ENCODE peak calls at places on chromosomes 13 and 19, in nine cellular contexts. O, K, X, Y, E, P, J, W and U are unnamed samples.

GRCh38 chr13:25980255-25980654 is 71.6 kb downstream of the SHISA2 start:
- DNase-seq in Y (peak; percentile 64), X (no peak), P (no peak), K (no peak), O (peak; percentile 50), J (no peak), W (no peak), E (no peak), U (no peak)

GRCh38 chr13:110617326-110618072 is 2.2 kb downstream of the NAXD start:
- DNase-seq in P (peak; percentile 91), X (no peak), K (no peak), W (peak; percentile 84), J (no peak), O (no peak), E (no peak), Y (peak; percentile 68), U (no peak)

GRCh38 chr13:49279112-49279511 is 31.4 kb downstream of the CDADC1 start:
- DNase-seq in Y (no peak), O (no peak), X (no peak), P (no peak), W (no peak), J (no peak), K (no peak), E (no peak), U (no peak)

GRCh38 chr13:102870677-102871415 is 25.0 kb downstream of the ERCC5 start:
- DNase-seq in X (peak; percentile 41), O (peak; percentile 82), Y (peak; percentile 69), E (peak; percentile 68), J (peak; percentile 36), W (peak; percentile 73), P (peak; percentile 71), K (peak; percentile 46), U (no peak)

GRCh38 chr13:67443901-67444300 is 213.8 kb upstream of the PCDH9 start:
- DNase-seq in W (no peak), Y (no peak), K (no peak), P (no peak), O (no peak), X (no peak), J (no peak), E (no peak), U (no peak)

GRCh38 chr19:48556163-48556562 is 4.2 kb downstream of the SULT2B1 start:
- DNase-seq in K (peak; percentile 15), E (no peak), Y (peak; percentile 87), X (no peak), J (peak; percentile 91), P (peak; percentile 71), O (no peak), W (peak; percentile 47), U (no peak)

GRCh38 chr13:89380101-89380500 is 1708.9 kb downstream of the SLITRK5 start:
- DNase-seq in W (no peak), K (no peak), P (no peak), X (no peak), J (no peak), E (no peak), O (no peak), Y (peak; percentile 94), U (no peak)

GRCh38 chr13:51380269-51380668 is 40.8 kb downstream of the SERPINE3 start:
- DNase-seq in Y (peak; percentile 14), O (no peak), W (peak; percentile 47), P (peak; percentile 46), J (no peak), K (no peak), E (no peak), X (no peak), U (no peak)

GRCh38 chr19:1872807-1873523 is 9.6 kb upstream of the KLF16 start:
- DNase-seq in K (no peak), Y (no peak), E (no peak), O (no peak), X (no peak), P (no peak), J (no peak), W (no peak), U (no peak)

GRCh38 chr19:31220540-31220939 is 128.7 kb downstream of the TSHZ3 start:
- DNase-seq in P (peak; percentile 33), X (no peak), K (no peak), W (no peak), E (no peak), J (no peak), Y (no peak), O (peak; percentile 2), U (no peak)

GRCh38 chr19:53942001-53942786 is 20.5 kb upstream of the CACNG8 start:
- DNase-seq in J (no peak), E (no peak), X (no peak), P (peak; percentile 10), K (no peak), O (peak; percentile 62), Y (no peak), W (no peak), U (no peak)

GRCh38 chr19:35265126-35265995 is 3.4 kb upstream of the USF2 start:
- DNase-seq in O (no peak), W (no peak), Y (peak; percentile 24), E (no peak), X (no peak), J (no peak), P (peak; percentile 25), K (no peak), U (peak; percentile 68)

GRCh38 chr13:98041081-98041820 is 87.8 kb downstream of the IPO5 start:
- DNase-seq in X (no peak), O (no peak), P (no peak), K (no peak), W (no peak), J (no peak), E (no peak), Y (no peak), U (no peak)

GRCh38 chr13:113428871-113429607 is 24.2 kb downstream of the ADPRHL1 start:
- DNase-seq in K (no peak), Y (no peak), X (no peak), P (no peak), W (no peak), E (no peak), J (no peak), O (no peak), U (no peak)

GRCh38 chr13:86945596-86945995 is 725.6 kb upstream of the SLITRK5 start:
- DNase-seq in J (no peak), E (no peak), O (no peak), P (peak; percentile 0), K (no peak), W (no peak), Y (no peak), X (no peak), U (no peak)

GRCh38 chr19:2484178-2484937 is 8.4 kb downstream of the GADD45B start:
- DNase-seq in Y (no peak), O (no peak), E (no peak), X (no peak), J (no peak), W (no peak), P (no peak), K (no peak), U (no peak)